ENCODE peak calls at places on chromosomes 13 and 19, in ten cellular contexts. One of them, this sample, is unnamed.

GRCh38 chr19:32231020-32231419 is 114.4 kb upstream of the ZNF507 start:
- DNase-seq in upper lobe of right lung: no peak
- DNase-seq in gastrocnemius medialis: no peak
- DNase-seq in neural progenitor cell: no peak
- DNase-seq in astrocyte: no peak
- DNase-seq in pancreas: no peak
- DNase-seq in keratinocyte: no peak
- DNase-seq in psoas muscle: no peak
- DNase-seq in K562: no peak
- DNase-seq in tibial nerve: no peak
- DNase-seq in this sample: no peak

GRCh38 chr19:27676877-27677276 is 1536.1 kb downstream of the UQCRFS1 start:
- DNase-seq in upper lobe of right lung: no peak
- DNase-seq in gastrocnemius medialis: no peak
- DNase-seq in neural progenitor cell: no peak
- DNase-seq in astrocyte: no peak
- DNase-seq in pancreas: no peak
- DNase-seq in keratinocyte: no peak
- DNase-seq in psoas muscle: no peak
- DNase-seq in K562: no peak
- DNase-seq in tibial nerve: no peak
- DNase-seq in this sample: no peak

GRCh38 chr13:27919934-27920676 is at the start of gene PDX1:
- DNase-seq in upper lobe of right lung: no peak
- DNase-seq in gastrocnemius medialis: no peak
- DNase-seq in neural progenitor cell: peak; percentile 82
- DNase-seq in astrocyte: no peak
- DNase-seq in pancreas: no peak
- DNase-seq in keratinocyte: no peak
- DNase-seq in psoas muscle: no peak
- DNase-seq in K562: no peak
- DNase-seq in tibial nerve: no peak
- DNase-seq in this sample: peak; percentile 21

GRCh38 chr19:17328517-17329060 is 6.1 kb downstream of the ANO8 start:
- DNase-seq in upper lobe of right lung: no peak
- DNase-seq in gastrocnemius medialis: no peak
- DNase-seq in neural progenitor cell: peak; percentile 60
- DNase-seq in astrocyte: no peak
- DNase-seq in pancreas: no peak
- DNase-seq in keratinocyte: no peak
- DNase-seq in psoas muscle: no peak
- DNase-seq in K562: peak; percentile 61
- DNase-seq in tibial nerve: no peak
- DNase-seq in this sample: no peak

GRCh38 chr19:57317503-57317902 is 2.8 kb upstream of the ZNF543 start:
- DNase-seq in upper lobe of right lung: no peak
- DNase-seq in gastrocnemius medialis: peak; percentile 38
- DNase-seq in neural progenitor cell: peak; percentile 30
- DNase-seq in astrocyte: no peak
- DNase-seq in pancreas: no peak
- DNase-seq in keratinocyte: no peak
- DNase-seq in psoas muscle: peak; percentile 71
- DNase-seq in K562: no peak
- DNase-seq in tibial nerve: no peak
- DNase-seq in this sample: peak; percentile 16

GRCh38 chr19:33293255-33294057 is 8.9 kb downstream of the CEBPA start:
- DNase-seq in upper lobe of right lung: peak; percentile 82
- DNase-seq in gastrocnemius medialis: peak; percentile 59
- DNase-seq in neural progenitor cell: no peak
- DNase-seq in astrocyte: peak; percentile 63
- DNase-seq in pancreas: no peak
- DNase-seq in keratinocyte: no peak
- DNase-seq in psoas muscle: peak; percentile 68
- DNase-seq in K562: no peak
- DNase-seq in tibial nerve: no peak
- DNase-seq in this sample: peak; percentile 49

GRCh38 chr13:26255717-26256277 is 1.9 kb downstream of the CDK8 start:
- DNase-seq in upper lobe of right lung: no peak
- DNase-seq in gastrocnemius medialis: no peak
- DNase-seq in neural progenitor cell: no peak
- DNase-seq in astrocyte: peak; percentile 2
- DNase-seq in pancreas: no peak
- DNase-seq in keratinocyte: no peak
- DNase-seq in psoas muscle: no peak
- DNase-seq in K562: no peak
- DNase-seq in tibial nerve: no peak
- DNase-seq in this sample: no peak

GRCh38 chr19:3546119-3546518 is 7.1 kb downstream of the TEKTIP1 start:
- DNase-seq in upper lobe of right lung: no peak
- DNase-seq in gastrocnemius medialis: no peak
- DNase-seq in neural progenitor cell: no peak
- DNase-seq in astrocyte: no peak
- DNase-seq in pancreas: no peak
- DNase-seq in keratinocyte: no peak
- DNase-seq in psoas muscle: no peak
- DNase-seq in K562: no peak
- DNase-seq in tibial nerve: no peak
- DNase-seq in this sample: no peak

GRCh38 chr13:33721719-33722118 is 96.2 kb upstream of the RFC3 start:
- DNase-seq in upper lobe of right lung: no peak
- DNase-seq in gastrocnemius medialis: no peak
- DNase-seq in neural progenitor cell: no peak
- DNase-seq in astrocyte: peak; percentile 71
- DNase-seq in pancreas: no peak
- DNase-seq in keratinocyte: no peak
- DNase-seq in psoas muscle: no peak
- DNase-seq in K562: no peak
- DNase-seq in tibial nerve: no peak
- DNase-seq in this sample: no peak

GRCh38 chr13:95191821-95192220 is 109.4 kb downstream of the ABCC4 start:
- DNase-seq in upper lobe of right lung: peak; percentile 88
- DNase-seq in gastrocnemius medialis: peak; percentile 72
- DNase-seq in neural progenitor cell: peak; percentile 89
- DNase-seq in astrocyte: peak; percentile 33
- DNase-seq in pancreas: peak; percentile 59
- DNase-seq in keratinocyte: no peak
- DNase-seq in psoas muscle: peak; percentile 85
- DNase-seq in K562: peak; percentile 68
- DNase-seq in tibial nerve: peak; percentile 39
- DNase-seq in this sample: peak; percentile 83

GRCh38 chr19:15291089-15291488 is 41.2 kb downstream of the BRD4 start:
- DNase-seq in upper lobe of right lung: no peak
- DNase-seq in gastrocnemius medialis: no peak
- DNase-seq in neural progenitor cell: no peak
- DNase-seq in astrocyte: peak; percentile 73
- DNase-seq in pancreas: no peak
- DNase-seq in keratinocyte: no peak
- DNase-seq in psoas muscle: no peak
- DNase-seq in K562: no peak
- DNase-seq in tibial nerve: no peak
- DNase-seq in this sample: no peak

GRCh38 chr19:36060430-36060829 is 5.7 kb downstream of the WDR62 start:
- DNase-seq in upper lobe of right lung: no peak
- DNase-seq in gastrocnemius medialis: peak; percentile 34
- DNase-seq in neural progenitor cell: peak; percentile 43
- DNase-seq in astrocyte: peak; percentile 28
- DNase-seq in pancreas: no peak
- DNase-seq in keratinocyte: no peak
- DNase-seq in psoas muscle: peak; percentile 70
- DNase-seq in K562: peak; percentile 42
- DNase-seq in tibial nerve: no peak
- DNase-seq in this sample: no peak

GRCh38 chr13:50513528-50513863 is 330.0 kb downstream of the DLEU7 start:
- DNase-seq in upper lobe of right lung: no peak
- DNase-seq in gastrocnemius medialis: no peak
- DNase-seq in neural progenitor cell: no peak
- DNase-seq in astrocyte: no peak
- DNase-seq in pancreas: no peak
- DNase-seq in keratinocyte: no peak
- DNase-seq in psoas muscle: no peak
- DNase-seq in K562: no peak
- DNase-seq in tibial nerve: no peak
- DNase-seq in this sample: no peak

GRCh38 chr19:38056646-38057045 is 149.6 kb downstream of the SIPA1L3 start:
- DNase-seq in upper lobe of right lung: no peak
- DNase-seq in gastrocnemius medialis: no peak
- DNase-seq in neural progenitor cell: no peak
- DNase-seq in astrocyte: no peak
- DNase-seq in pancreas: no peak
- DNase-seq in keratinocyte: no peak
- DNase-seq in psoas muscle: no peak
- DNase-seq in K562: no peak
- DNase-seq in tibial nerve: no peak
- DNase-seq in this sample: no peak

GRCh38 chr19:27918818-27919217 is 1294.1 kb downstream of the UQCRFS1 start:
- DNase-seq in upper lobe of right lung: no peak
- DNase-seq in gastrocnemius medialis: no peak
- DNase-seq in neural progenitor cell: no peak
- DNase-seq in astrocyte: no peak
- DNase-seq in pancreas: no peak
- DNase-seq in keratinocyte: no peak
- DNase-seq in psoas muscle: no peak
- DNase-seq in K562: no peak
- DNase-seq in tibial nerve: no peak
- DNase-seq in this sample: no peak

GRCh38 chr13:51781246-51782022 is 22.5 kb downstream of the DHRS12 start:
- DNase-seq in upper lobe of right lung: no peak
- DNase-seq in gastrocnemius medialis: no peak
- DNase-seq in neural progenitor cell: peak; percentile 64
- DNase-seq in astrocyte: no peak
- DNase-seq in pancreas: peak; percentile 51
- DNase-seq in keratinocyte: no peak
- DNase-seq in psoas muscle: peak; percentile 32
- DNase-seq in K562: no peak
- DNase-seq in tibial nerve: no peak
- DNase-seq in this sample: peak; percentile 47
- TF ChIP-seq CTCF in upper lobe of right lung: peak; percentile 33
- TF ChIP-seq CTCF in gastrocnemius medialis: no peak
- TF ChIP-seq CTCF in neural progenitor cell: peak; percentile 56
- TF ChIP-seq CTCF in astrocyte: peak; percentile 27
- TF ChIP-seq CTCF in pancreas: no peak
- TF ChIP-seq CTCF in keratinocyte: peak; percentile 64
- TF ChIP-seq CTCF in psoas muscle: no peak
- TF ChIP-seq CTCF in K562: no peak
- TF ChIP-seq CTCF in tibial nerve: no peak
- TF ChIP-seq CTCF in this sample: no peak

GRCh38 chr19:14166448-14166847 is 30.1 kb upstream of the ASF1B start:
- DNase-seq in upper lobe of right lung: no peak
- DNase-seq in gastrocnemius medialis: no peak
- DNase-seq in neural progenitor cell: no peak
- DNase-seq in astrocyte: no peak
- DNase-seq in pancreas: no peak
- DNase-seq in keratinocyte: no peak
- DNase-seq in psoas muscle: no peak
- DNase-seq in K562: no peak
- DNase-seq in tibial nerve: no peak
- DNase-seq in this sample: no peak

GRCh38 chr19:14167013-14167593 is 30.7 kb upstream of the ASF1B start:
- DNase-seq in upper lobe of right lung: no peak
- DNase-seq in gastrocnemius medialis: no peak
- DNase-seq in neural progenitor cell: no peak
- DNase-seq in astrocyte: no peak
- DNase-seq in pancreas: no peak
- DNase-seq in keratinocyte: no peak
- DNase-seq in psoas muscle: no peak
- DNase-seq in K562: no peak
- DNase-seq in tibial nerve: no peak
- DNase-seq in this sample: no peak

GRCh38 chr19:14168259-14168972 is 32.0 kb upstream of the ASF1B start:
- DNase-seq in upper lobe of right lung: no peak
- DNase-seq in gastrocnemius medialis: no peak
- DNase-seq in neural progenitor cell: no peak
- DNase-seq in astrocyte: no peak
- DNase-seq in pancreas: no peak
- DNase-seq in keratinocyte: no peak
- DNase-seq in psoas muscle: no peak
- DNase-seq in K562: no peak
- DNase-seq in tibial nerve: no peak
- DNase-seq in this sample: no peak

GRCh38 chr19:14168993-14169392 is 32.6 kb upstream of the ASF1B start:
- DNase-seq in upper lobe of right lung: no peak
- DNase-seq in gastrocnemius medialis: no peak
- DNase-seq in neural progenitor cell: no peak
- DNase-seq in astrocyte: no peak
- DNase-seq in pancreas: no peak
- DNase-seq in keratinocyte: no peak
- DNase-seq in psoas muscle: no peak
- DNase-seq in K562: no peak
- DNase-seq in tibial nerve: no peak
- DNase-seq in this sample: no peak

DNA sequence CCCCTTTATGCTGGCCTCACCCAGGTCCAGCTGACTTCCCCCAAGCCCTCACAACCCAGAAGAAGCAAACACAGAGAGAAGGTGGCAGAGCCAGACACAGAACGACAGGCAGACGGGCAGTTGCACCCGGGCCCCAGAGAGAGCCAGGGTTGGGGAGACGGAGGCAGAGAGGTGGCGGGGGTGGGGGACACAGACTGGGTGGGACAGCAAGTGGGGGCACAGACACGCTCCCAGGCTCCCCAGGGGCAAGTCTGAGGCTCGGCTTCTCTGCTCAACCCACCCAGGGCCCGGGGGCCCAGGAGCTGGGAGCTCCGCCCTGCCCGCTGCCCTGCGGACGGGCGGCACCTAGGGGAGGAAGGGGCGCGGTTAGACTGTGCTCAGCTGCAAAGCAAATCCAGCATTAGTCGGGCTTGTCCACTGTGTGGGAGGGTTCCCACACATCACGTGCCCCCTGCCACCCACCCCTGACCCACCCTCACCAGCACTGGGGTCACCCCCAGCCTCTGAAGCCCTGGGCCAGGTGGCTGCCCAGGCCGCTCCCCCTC is 31.3 kb upstream of the ASF1B start:
- DNase-seq in upper lobe of right lung: no peak
- DNase-seq in gastrocnemius medialis: no peak
- DNase-seq in neural progenitor cell: no peak
- DNase-seq in astrocyte: no peak
- DNase-seq in pancreas: no peak
- DNase-seq in keratinocyte: no peak
- DNase-seq in psoas muscle: no peak
- DNase-seq in K562: no peak
- DNase-seq in tibial nerve: no peak
- DNase-seq in this sample: no peak
- H3K4me3 ChIP-seq in upper lobe of right lung: peak overlapping the region; percentile 5
- H3K4me3 ChIP-seq in gastrocnemius medialis: peak overlapping the region; percentile 27
- H3K4me3 ChIP-seq in neural progenitor cell: no peak overlapping the region
- H3K4me3 ChIP-seq in astrocyte: no peak overlapping the region
- H3K4me3 ChIP-seq in pancreas: no peak overlapping the region
- H3K4me3 ChIP-seq in keratinocyte: no peak overlapping the region
- H3K4me3 ChIP-seq in psoas muscle: no peak overlapping the region
- H3K4me3 ChIP-seq in K562: no peak overlapping the region
- H3K4me3 ChIP-seq in tibial nerve: no peak overlapping the region
- H3K4me3 ChIP-seq in this sample: no peak overlapping the region

GRCh38 chr13:110700186-110700585 is 5.7 kb downstream of the CARS2 start:
- DNase-seq in upper lobe of right lung: no peak
- DNase-seq in gastrocnemius medialis: no peak
- DNase-seq in neural progenitor cell: no peak
- DNase-seq in astrocyte: no peak
- DNase-seq in pancreas: no peak
- DNase-seq in keratinocyte: no peak
- DNase-seq in psoas muscle: no peak
- DNase-seq in K562: no peak
- DNase-seq in tibial nerve: no peak
- DNase-seq in this sample: no peak
- H3K36me3 ChIP-seq in upper lobe of right lung: peaks cover 51% of the 10 kb centered on the region
- H3K36me3 ChIP-seq in gastrocnemius medialis: no peaks in the 10 kb centered on the region
- H3K36me3 ChIP-seq in neural progenitor cell: peaks cover 5% of the 10 kb centered on the region
- H3K36me3 ChIP-seq in astrocyte: peaks cover 27% of the 10 kb centered on the region
- H3K36me3 ChIP-seq in pancreas: no peaks in the 10 kb centered on the region
- H3K36me3 ChIP-seq in keratinocyte: peaks cover 44% of the 10 kb centered on the region
- H3K36me3 ChIP-seq in psoas muscle: peaks cover 3% of the 10 kb centered on the region
- H3K36me3 ChIP-seq in K562: peaks cover 62% of the 10 kb centered on the region
- H3K36me3 ChIP-seq in tibial nerve: peaks cover 4% of the 10 kb centered on the region
- H3K36me3 ChIP-seq in this sample: peaks cover 27% of the 10 kb centered on the region

GRCh38 chr13:36819064-36819810 is at the start of gene RFXAP:
- DNase-seq in upper lobe of right lung: peak; percentile 97
- DNase-seq in gastrocnemius medialis: peak; percentile 85
- DNase-seq in neural progenitor cell: peak; percentile 97
- DNase-seq in astrocyte: peak; percentile 55
- DNase-seq in pancreas: peak; percentile 88
- DNase-seq in keratinocyte: peak; percentile 11
- DNase-seq in psoas muscle: peak; percentile 96
- DNase-seq in K562: peak; percentile 93
- DNase-seq in tibial nerve: peak; percentile 75
- DNase-seq in this sample: peak; percentile 89
- TF ChIP-seq CTCF in upper lobe of right lung: no peak
- TF ChIP-seq CTCF in gastrocnemius medialis: no peak
- TF ChIP-seq CTCF in neural progenitor cell: peak; percentile 22
- TF ChIP-seq CTCF in astrocyte: no peak
- TF ChIP-seq CTCF in pancreas: no peak
- TF ChIP-seq CTCF in keratinocyte: no peak
- TF ChIP-seq CTCF in psoas muscle: no peak
- TF ChIP-seq CTCF in K562: no peak
- TF ChIP-seq CTCF in tibial nerve: no peak
- TF ChIP-seq CTCF in this sample: peak; percentile 26